ENCODE peak calls at places on chromosomes 5 and 9, in five cellular contexts. W is brain microvascular endothelial cell; M is heart right ventricle; Q is mammary epithelial cell; R is CD4-positive, alpha-beta memory T cell. T is an unnamed sample.

GRCh38 chr5:136114406-136115132 is 18.1 kb upstream of the SMAD5 start:
- DNase-seq in W (no peak), M (no peak), Q (peak; percentile 77), R (no peak), T (no peak)

GRCh38 chr5:13029211-13029610 is 915.3 kb downstream of the DNAH5 start:
- DNase-seq in W (no peak), M (no peak), Q (no peak), R (no peak), T (no peak)

GRCh38 chr9:82031538-82032280 is 43.1 kb downstream of the SPATA31D1 start:
- DNase-seq in W (peak; percentile 40), M (peak; percentile 29), Q (peak; percentile 79), R (no peak), T (no peak)

GRCh38 chr9:20217596-20217995 is 404.7 kb downstream of the MLLT3 start:
- DNase-seq in W (no peak), M (no peak), Q (no peak), R (no peak), T (no peak)

GRCh38 chr5:148913985-148914421 is 87.6 kb downstream of the ADRB2 start:
- DNase-seq in W (peak; percentile 57), M (no peak), Q (peak; percentile 80), R (no peak), T (no peak)

GRCh38 chr5:129973716-129974426 is 69.6 kb downstream of the CHSY3 start:
- DNase-seq in W (peak; percentile 79), M (no peak), Q (no peak), R (no peak), T (no peak)

GRCh38 chr5:179822444-179822990 is 1.8 kb downstream of the SQSTM1 start:
- DNase-seq in W (no peak), M (no peak), Q (no peak), R (no peak), T (no peak)

GRCh38 chr5:179805529-179806249 is 977 bp downstream of the MGAT4B start:
- DNase-seq in W (no peak), M (peak; percentile 62), Q (peak; percentile 46), R (no peak), T (no peak)

GRCh38 chr9:137053944-137054931 is at the start of gene ENTPD2:
- DNase-seq in W (no peak), M (peak; percentile 40), Q (peak; percentile 73), R (no peak), T (peak; percentile 25)

GRCh38 chr9:89926691-89927220 is 321.9 kb downstream of the GADD45G start:
- DNase-seq in W (no peak), M (no peak), Q (no peak), R (no peak), T (no peak)

GRCh38 chr5:160466889-160467554 is 45.4 kb downstream of the PTTG1 start:
- DNase-seq in W (peak; percentile 50), M (no peak), Q (no peak), R (no peak), T (no peak)

GRCh38 chr5:179338123-179338676 is 7.1 kb downstream of the ADAMTS2 start:
- DNase-seq in W (no peak), M (no peak), Q (no peak), R (no peak), T (no peak)

GRCh38 chr9:117734523-117735314 is 30.5 kb downstream of the TLR4 start:
- DNase-seq in W (peak; percentile 66), M (no peak), Q (peak; percentile 25), R (no peak), T (no peak)
- H3K27me3 ChIP-seq in W (no peaks in the 10 kb centered on the region), M (no peaks in the 10 kb centered on the region), Q (no peaks in the 10 kb centered on the region), R (no peaks in the 10 kb centered on the region), T (no peaks in the 10 kb centered on the region)

GRCh38 chr9:128249914-128250838 is 25.6 kb downstream of the GOLGA2 start:
- DNase-seq in W (peak; percentile 70), M (peak; percentile 86), Q (peak; percentile 86), R (peak; percentile 97), T (peak; percentile 72)
- H3K4me3 ChIP-seq in W (peak overlapping the region; percentile 57), M (peak overlapping the region; percentile 14), Q (peak overlapping the region; percentile 69), R (no peak overlapping the region), T (no peak overlapping the region)

DNA sequence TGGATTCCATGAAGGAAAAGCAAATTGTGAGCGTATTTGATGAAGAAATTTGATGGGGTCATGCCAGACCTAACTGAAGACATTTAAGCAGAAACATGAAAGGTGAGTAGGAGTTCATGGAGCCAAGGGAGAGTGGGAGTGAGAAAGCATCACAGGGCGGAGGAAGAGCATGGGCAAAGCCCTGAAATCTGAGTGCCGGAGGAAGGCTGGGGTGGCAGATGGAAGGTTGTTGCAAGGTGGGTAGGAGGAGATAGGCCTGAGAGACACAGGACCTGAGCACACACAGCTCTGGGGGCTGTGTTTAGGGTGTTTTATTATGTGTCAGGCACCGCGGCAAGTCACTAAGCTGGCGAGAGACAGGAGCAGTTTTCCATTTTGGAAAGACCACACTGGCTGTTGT is 100.4 kb upstream of the SPOCK1 start:
- DNase-seq in W (no peak), M (no peak), Q (no peak), R (no peak), T (no peak)
- H3K27me3 ChIP-seq in W (no peaks in the 10 kb centered on the region), M (no peaks in the 10 kb centered on the region), Q (peaks cover 3% of the 10 kb centered on the region), R (no peaks in the 10 kb centered on the region), T (peaks cover 12% of the 10 kb centered on the region)

DNA sequence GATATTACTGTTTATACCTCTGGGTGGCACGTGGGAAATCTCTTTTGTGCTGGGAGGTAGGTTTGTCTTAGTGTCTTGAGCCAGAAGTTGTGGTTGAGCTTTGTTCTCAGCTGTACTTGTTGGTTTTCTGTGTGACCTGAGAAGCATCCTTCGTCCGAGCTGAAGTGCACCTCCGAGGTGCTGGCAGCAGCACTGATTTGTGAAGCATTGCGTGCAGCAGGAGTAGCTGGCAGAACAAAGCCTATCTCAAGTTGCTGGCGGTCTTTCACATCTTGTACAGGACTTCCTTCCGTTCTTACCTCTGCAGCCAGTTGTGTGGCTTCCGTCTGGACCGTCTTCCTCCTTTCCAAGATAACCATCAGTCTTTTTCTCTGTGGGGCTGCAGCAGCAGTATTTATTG is 4.3 kb downstream of the PRRC2B start:
- DNase-seq in W (no peak), M (peak; percentile 19), Q (peak; percentile 68), R (peak; percentile 81), T (no peak)
- H3K4me3 ChIP-seq in W (no peak overlapping the region), M (no peak overlapping the region), Q (no peak overlapping the region), R (no peak overlapping the region), T (no peak overlapping the region)

DNA sequence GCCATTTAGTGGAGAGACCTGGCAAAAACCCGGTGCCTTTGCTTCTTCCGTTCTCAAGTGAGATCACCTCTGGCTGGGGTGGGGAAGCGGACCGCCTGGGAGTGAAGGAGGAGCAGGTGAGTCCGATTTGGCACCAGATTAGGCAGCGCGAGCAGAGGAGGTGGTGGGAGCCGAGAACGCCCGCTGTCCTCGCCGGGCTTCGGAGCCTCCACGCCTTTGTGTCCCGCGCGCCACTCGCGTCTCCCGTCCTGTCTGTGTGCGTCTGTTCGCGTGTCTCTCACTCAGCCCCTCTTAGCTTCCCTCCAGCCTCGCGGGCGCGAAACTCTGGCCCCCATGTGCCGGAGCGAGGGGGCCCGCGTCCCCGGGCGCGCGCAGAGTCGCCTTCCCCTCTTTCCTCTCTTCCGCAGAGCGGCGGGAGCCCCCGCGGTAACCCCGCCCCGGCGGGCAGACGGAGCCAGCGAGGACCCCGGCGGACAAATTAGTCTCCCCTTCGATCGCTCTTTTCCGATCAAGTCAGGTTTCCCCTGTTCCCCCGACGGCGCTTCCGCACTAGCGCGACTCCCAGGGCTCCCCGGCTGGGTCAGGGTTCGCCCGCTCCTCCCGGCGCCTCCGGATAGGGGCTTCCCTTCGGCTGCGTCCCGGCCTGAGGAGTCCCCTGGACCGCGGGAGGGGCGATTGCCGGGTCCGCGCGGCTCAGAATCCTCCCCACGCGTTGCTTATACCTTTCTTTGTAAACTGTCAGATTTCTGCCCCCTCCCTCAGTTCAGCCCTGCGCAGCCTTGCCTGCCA is 7.1 kb downstream of the POU4F3 start:
- DNase-seq in W (no peak), M (no peak), Q (no peak), R (no peak), T (no peak)
- H3K27me3 ChIP-seq in W (peaks cover 70% of the 10 kb centered on the region), M (peaks cover 30% of the 10 kb centered on the region), Q (peaks cover 51% of the 10 kb centered on the region), R (peaks cover 10% of the 10 kb centered on the region), T (peaks cover 85% of the 10 kb centered on the region)

GRCh38 chr9:72362118-72362531 is 2.9 kb downstream of the ZFAND5 start:
- DNase-seq in W (no peak), M (no peak), Q (peak; percentile 19), R (no peak), T (no peak)
- H3K4me3 ChIP-seq in W (peak overlapping the region; percentile 92), M (peak overlapping the region; percentile 94), Q (peak overlapping the region; percentile 85), R (peak overlapping the region; percentile 19), T (peak overlapping the region; percentile 70)

DNA sequence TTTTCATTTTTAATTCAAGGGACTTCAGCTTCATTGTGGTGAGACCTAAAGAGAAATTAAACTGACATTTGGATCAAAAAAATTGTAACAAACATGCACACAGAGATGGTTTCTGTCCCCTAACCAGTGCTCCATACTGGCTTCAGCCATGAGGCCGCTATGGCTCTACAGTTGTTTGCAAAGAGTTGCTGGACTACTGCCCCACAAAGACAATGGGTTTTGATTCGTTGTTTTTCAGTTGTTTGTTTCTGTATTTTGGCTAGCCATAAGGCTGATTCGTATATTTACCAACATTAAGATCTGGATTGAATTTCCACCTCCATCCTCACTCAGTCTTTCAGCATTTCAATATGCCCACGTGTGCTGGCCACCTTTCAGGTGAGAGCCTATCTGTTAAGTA is 163.7 kb upstream of the KIF2A start:
- DNase-seq in W (no peak), M (no peak), Q (no peak), R (no peak), T (no peak)
- H3K27me3 ChIP-seq in W (peaks cover 4% of the 10 kb centered on the region), M (no peaks in the 10 kb centered on the region), Q (no peaks in the 10 kb centered on the region), R (no peaks in the 10 kb centered on the region), T (no peaks in the 10 kb centered on the region)

GRCh38 chr9:122084276-122084675 is 8.8 kb downstream of the TTLL11 start:
- DNase-seq in W (no peak), M (no peak), Q (no peak), R (no peak), T (no peak)
- H3K4me3 ChIP-seq in W (no peak overlapping the region), M (no peak overlapping the region), Q (no peak overlapping the region), R (no peak overlapping the region), T (no peak overlapping the region)

GRCh38 chr9:128929560-128929959 is 8.8 kb downstream of the PHYHD1 start:
- DNase-seq in W (no peak), M (no peak), Q (no peak), R (no peak), T (no peak)

GRCh38 chr9:128933731-128934130 is 12.9 kb downstream of the PHYHD1 start:
- DNase-seq in W (no peak), M (no peak), Q (no peak), R (no peak), T (no peak)

GRCh38 chr9:128923493-128923883 is 2.7 kb downstream of the PHYHD1 start:
- DNase-seq in W (no peak), M (no peak), Q (no peak), R (no peak), T (no peak)

GRCh38 chr9:128927731-128928411 is 7.1 kb downstream of the PHYHD1 start:
- DNase-seq in W (peak; percentile 27), M (no peak), Q (no peak), R (peak; percentile 50), T (peak; percentile 71)

GRCh38 chr9:128928624-128929023 is 7.8 kb downstream of the PHYHD1 start:
- DNase-seq in W (no peak), M (no peak), Q (no peak), R (no peak), T (no peak)
- H3K27me3 ChIP-seq in W (no peaks in the 10 kb centered on the region), M (no peaks in the 10 kb centered on the region), Q (no peaks in the 10 kb centered on the region), R (no peaks in the 10 kb centered on the region), T (peaks cover 2% of the 10 kb centered on the region)